ENCODE peak calls at places on chromosome 16, in eight cellular contexts. T is breast epithelium, Y is fibroblast of mammary gland, L is coronary artery, X is heart left ventricle, J is spleen, G is astrocyte of the spinal cord, F is A549. U is an unnamed sample.
A peak's percentile ranks its signal among the peaks of the same experiment; 100 is the strongest.

GRCh38 chr16:46482895-46483294 is 138.3 kb downstream of the SHCBP1 start:
- DNase-seq in T (no peak), Y (no peak), L (no peak), X (no peak), J (no peak), G (no peak), F (peak; percentile 4), U (no peak)

GRCh38 chr16:72840591-72841381 is 207.1 kb downstream of the ZFHX3 start:
- DNase-seq in T (no peak), Y (peak; percentile 14), L (no peak), X (no peak), J (no peak), G (no peak), F (no peak), U (no peak)

GRCh38 chr16:16871196-16871595 is 492.3 kb downstream of the NPIPA7 start:
- DNase-seq in T (no peak), Y (no peak), L (no peak), X (no peak), J (no peak), G (no peak), F (no peak), U (no peak)

GRCh38 chr16:82730901-82731300 is 104.1 kb downstream of the CDH13 start:
- DNase-seq in T (no peak), Y (peak; percentile 22), L (no peak), X (no peak), J (no peak), G (no peak), F (no peak), U (no peak)

GRCh38 chr16:67873435-67874146 is 739 bp downstream of the EDC4 start:
- DNase-seq in T (no peak), Y (no peak), L (no peak), X (no peak), J (no peak), G (no peak), F (no peak), U (no peak)

GRCh38 chr16:27463741-27464662 is 62.0 kb downstream of the IL21R start:
- DNase-seq in T (no peak), Y (no peak), L (no peak), X (no peak), J (peak; percentile 79), G (no peak), F (no peak), U (no peak)

GRCh38 chr16:84360748-84361147 is 7.6 kb upstream of the ATP2C2 start:
- DNase-seq in T (no peak), Y (no peak), L (no peak), X (no peak), J (no peak), G (no peak), F (no peak), U (no peak)

GRCh38 chr16:88527186-88527936 is 42.8 kb upstream of the ZC3H18 start:
- DNase-seq in T (no peak), Y (peak; percentile 55), L (no peak), X (peak; percentile 58), J (peak; percentile 90), G (peak; percentile 34), F (peak; percentile 57), U (no peak)

GRCh38 chr16:69494993-69495392 is 70.6 kb downstream of the CYB5B start:
- DNase-seq in T (no peak), Y (peak; percentile 28), L (no peak), X (no peak), J (no peak), G (no peak), F (peak; percentile 45), U (no peak)

GRCh38 chr16:58481226-58481869 is 18.6 kb upstream of the NDRG4 start:
- DNase-seq in T (no peak), Y (no peak), L (no peak), X (no peak), J (peak; percentile 41), G (no peak), F (no peak), U (no peak)

DNA sequence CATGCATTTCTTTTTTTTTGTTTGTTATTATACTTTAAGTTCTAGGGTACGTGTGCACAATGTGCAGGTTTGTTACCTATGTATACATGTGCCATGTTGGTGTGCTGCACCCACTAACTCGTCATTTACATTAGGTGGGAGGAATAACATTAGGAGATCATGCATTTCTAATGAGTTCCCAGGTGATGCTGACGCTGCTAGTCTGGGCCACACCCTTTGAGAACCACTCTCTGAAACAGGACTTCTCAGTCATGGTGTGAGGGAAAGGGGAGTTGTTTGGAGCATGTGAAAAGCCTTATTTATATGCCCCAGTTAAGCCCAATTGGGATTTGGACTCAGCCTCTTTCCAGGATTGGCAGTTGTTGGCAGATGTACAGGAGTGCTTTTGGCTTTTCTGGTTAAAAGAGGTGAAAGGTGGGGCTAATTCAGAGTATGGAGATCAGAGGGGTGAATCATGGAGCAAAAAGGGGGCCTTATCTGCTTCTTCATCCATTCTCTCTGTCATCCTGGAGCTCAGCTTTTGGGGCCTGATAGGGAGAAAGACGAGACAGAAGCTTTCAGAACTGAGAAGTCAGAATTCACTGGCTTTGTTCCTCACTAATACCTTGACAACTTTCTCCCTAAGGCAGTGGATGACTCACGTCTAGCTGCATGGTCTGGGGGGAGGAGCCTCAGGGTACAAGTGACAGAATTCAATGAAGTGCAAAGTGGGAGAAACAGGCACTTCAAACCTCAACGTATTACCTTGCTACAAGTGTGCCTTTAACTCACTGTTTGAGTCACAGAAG is 180.0 kb upstream of the CACNG3 start:
- DNase-seq in T (no peak), Y (no peak), L (no peak), X (no peak), J (no peak), G (no peak), F (no peak), U (peak; percentile 18)
- H3K4me3 ChIP-seq in T (no peak overlapping the region), Y (no peak overlapping the region), L (no peak overlapping the region), X (no peak overlapping the region), J (no peak overlapping the region), G (no peak overlapping the region), F (no peak overlapping the region), U (no peak overlapping the region)

DNA sequence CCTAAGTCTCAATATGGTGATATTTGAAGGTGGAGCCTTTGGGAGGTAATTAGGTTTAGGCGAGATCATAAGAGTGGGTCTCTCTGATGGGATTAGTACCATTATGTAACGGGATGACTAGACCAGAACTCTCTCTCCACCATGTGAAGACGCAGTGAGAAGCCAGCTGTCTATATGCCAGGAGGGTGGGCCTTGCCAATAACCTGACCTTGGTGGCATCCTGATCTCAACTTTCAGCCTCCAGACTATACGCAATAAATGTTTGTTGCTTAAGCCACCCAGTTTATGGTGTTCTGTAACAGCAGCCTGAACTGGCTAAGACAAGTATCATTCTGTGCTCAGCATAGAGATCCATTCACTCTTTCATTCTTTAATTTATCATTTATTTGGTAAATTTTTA is 167.2 kb upstream of the CDH11 start:
- DNase-seq in T (no peak), Y (no peak), L (no peak), X (no peak), J (no peak), G (no peak), F (no peak), U (no peak)
- TF ChIP-seq CTCF in T (no peak), Y (no peak), L (no peak), X (no peak), J (no peak), G (no peak), F (no peak), U (no peak)

GRCh38 chr16:10356870-10357842 is 28.7 kb upstream of the ATF7IP2 start:
- DNase-seq in T (no peak), Y (no peak), L (no peak), X (no peak), J (no peak), G (no peak), F (no peak), U (no peak)

GRCh38 chr16:10355589-10355988 is 30.3 kb upstream of the ATF7IP2 start:
- DNase-seq in T (no peak), Y (no peak), L (no peak), X (no peak), J (peak; percentile 45), G (no peak), F (no peak), U (no peak)

GRCh38 chr16:10349851-10350250 is 36.0 kb upstream of the ATF7IP2 start:
- DNase-seq in T (no peak), Y (no peak), L (no peak), X (no peak), J (peak; percentile 12), G (no peak), F (no peak), U (no peak)

DNA sequence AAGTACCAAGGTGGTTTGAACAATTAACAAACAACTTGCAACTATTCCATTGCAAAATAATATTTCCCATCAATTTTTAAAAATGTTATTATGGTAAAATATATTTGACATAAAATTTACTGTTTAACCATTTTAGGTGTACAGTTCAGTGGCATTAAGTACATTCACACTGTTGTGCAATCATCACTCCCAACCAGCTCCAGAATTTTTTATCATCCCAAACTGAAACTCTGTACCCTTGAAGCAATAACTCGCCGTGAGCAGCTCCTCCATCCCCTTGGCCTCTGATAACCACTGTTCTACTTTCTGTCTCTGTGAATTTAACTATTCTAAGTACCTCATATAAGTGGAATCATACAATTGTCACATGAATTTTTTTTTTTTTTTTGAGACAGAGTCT is 33.6 kb upstream of the ATF7IP2 start:
- DNase-seq in T (no peak), Y (no peak), L (no peak), X (no peak), J (no peak), G (no peak), F (no peak), U (no peak)
- H3K4me3 ChIP-seq in T (no peak overlapping the region), Y (no peak overlapping the region), L (no peak overlapping the region), X (no peak overlapping the region), J (no peak overlapping the region), G (no peak overlapping the region), F (no peak overlapping the region), U (no peak overlapping the region)

GRCh38 chr16:794853-795466 is 5.6 kb downstream of the GNG13 start:
- DNase-seq in T (no peak), Y (no peak), L (no peak), X (no peak), J (no peak), G (no peak), F (peak; percentile 75), U (no peak)

GRCh38 chr16:794091-794842 is 5.8 kb downstream of the CHTF18 start:
- DNase-seq in T (no peak), Y (no peak), L (no peak), X (no peak), J (no peak), G (no peak), F (no peak), U (no peak)

GRCh38 chr16:797120-797420 is 3.5 kb downstream of the GNG13 start:
- DNase-seq in T (no peak), Y (no peak), L (no peak), X (no peak), J (no peak), G (no peak), F (peak; percentile 55), U (no peak)

GRCh38 chr16:796296-797119 is 4.0 kb downstream of the GNG13 start:
- DNase-seq in T (no peak), Y (no peak), L (no peak), X (no peak), J (no peak), G (no peak), F (no peak), U (no peak)

DNA sequence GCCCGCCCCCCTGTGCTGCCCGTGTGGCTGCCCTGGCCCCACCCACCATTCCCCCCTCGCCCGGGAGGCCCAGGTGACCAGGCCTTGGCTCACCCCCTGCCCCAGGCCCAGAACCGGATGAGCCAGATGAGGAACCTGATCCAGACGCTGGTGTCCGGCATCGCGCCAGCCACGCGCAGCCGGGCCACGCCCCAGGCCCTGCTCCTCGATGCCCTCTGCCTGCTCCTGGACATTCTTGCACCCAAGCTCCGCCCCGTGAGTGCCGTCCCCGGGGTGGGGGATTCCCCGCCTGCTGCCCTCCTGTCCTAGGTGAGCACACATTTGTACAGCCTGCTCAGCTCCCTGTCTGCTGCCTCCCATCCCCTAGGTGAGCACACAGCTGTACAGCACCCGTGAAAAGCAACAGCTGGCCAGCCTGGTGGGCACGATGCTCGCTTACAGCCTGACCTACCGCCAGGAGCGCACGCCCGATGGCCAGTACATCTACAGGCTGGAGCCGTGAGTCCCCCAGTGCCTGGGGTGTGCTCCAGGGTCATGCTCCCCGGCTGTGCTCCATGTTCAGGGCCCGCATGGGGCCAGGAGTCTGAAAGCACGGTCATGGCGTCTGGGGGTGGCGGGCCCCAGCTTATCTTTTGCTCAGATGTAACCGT is 4.8 kb downstream of the GNG13 start:
- DNase-seq in T (peak; percentile 73), Y (no peak), L (no peak), X (no peak), J (no peak), G (no peak), F (peak; percentile 80), U (no peak)
- TF ChIP-seq CTCF in T (no peak), Y (no peak), L (no peak), X (no peak), J (no peak), G (no peak), F (no peak), U (no peak)